ENCODE peak calls at places on chromosomes 5 and 9, in five cellular contexts. J, X, G, V and K are unnamed samples.

GRCh38 chr9:14315754-14316573 is 2.0 kb upstream of the NFIB start:
- DNase-seq in J (peak), X (no peak), G (peak), V (peak), K (no peak)

GRCh38 chr5:177133845-177134652 is 476 bp downstream of the NSD1 start:
- DNase-seq in J (peak), X (no peak), G (peak), V (peak), K (no peak)

GRCh38 chr5:76082790-76083554 is at the start of gene SV2C:
- DNase-seq in J (peak), X (no peak), G (peak), V (no peak), K (no peak)

GRCh38 chr9:7234144-7234543 is 476.4 kb downstream of the KDM4C start:
- DNase-seq in J (no peak), X (peak), G (no peak), V (peak), K (no peak)

GRCh38 chr9:38421498-38422211 is 2.6 kb downstream of the IGFBPL1 start:
- DNase-seq in J (no peak), X (no peak), G (no peak), V (no peak), K (no peak)

GRCh38 chr5:80140496-80140895 is 105.3 kb downstream of the THBS4 start:
- DNase-seq in J (no peak), X (no peak), G (no peak), V (no peak), K (no peak)

GRCh38 chr5:8934455-8934854 is 611.4 kb downstream of the SEMA5A start:
- DNase-seq in J (no peak), X (no peak), G (no peak), V (no peak), K (no peak)

GRCh38 chr9:136022731-136023400 is 61.7 kb upstream of the UBAC1 start:
- DNase-seq in J (no peak), X (no peak), G (no peak), V (no peak), K (no peak)

GRCh38 chr5:116032094-116032517 is at the start of gene ARL14EPL:
- DNase-seq in J (peak), X (peak), G (no peak), V (peak), K (no peak)

GRCh38 chr5:61114441-61114840 is 47.8 kb downstream of the SMIM15 start:
- DNase-seq in J (no peak), X (no peak), G (no peak), V (no peak), K (no peak)

GRCh38 chr5:35954175-35954574 is 15.8 kb upstream of the CAPSL start:
- DNase-seq in J (no peak), X (no peak), G (no peak), V (no peak), K (peak)

GRCh38 chr9:129561594-129562281 is 59.2 kb downstream of the C9orf50 start:
- DNase-seq in J (peak), X (no peak), G (no peak), V (no peak), K (no peak)
- TF ChIP-seq EP300 in J (no peak), X (no peak), G (no peak), V (no peak), K (no peak)

DNA sequence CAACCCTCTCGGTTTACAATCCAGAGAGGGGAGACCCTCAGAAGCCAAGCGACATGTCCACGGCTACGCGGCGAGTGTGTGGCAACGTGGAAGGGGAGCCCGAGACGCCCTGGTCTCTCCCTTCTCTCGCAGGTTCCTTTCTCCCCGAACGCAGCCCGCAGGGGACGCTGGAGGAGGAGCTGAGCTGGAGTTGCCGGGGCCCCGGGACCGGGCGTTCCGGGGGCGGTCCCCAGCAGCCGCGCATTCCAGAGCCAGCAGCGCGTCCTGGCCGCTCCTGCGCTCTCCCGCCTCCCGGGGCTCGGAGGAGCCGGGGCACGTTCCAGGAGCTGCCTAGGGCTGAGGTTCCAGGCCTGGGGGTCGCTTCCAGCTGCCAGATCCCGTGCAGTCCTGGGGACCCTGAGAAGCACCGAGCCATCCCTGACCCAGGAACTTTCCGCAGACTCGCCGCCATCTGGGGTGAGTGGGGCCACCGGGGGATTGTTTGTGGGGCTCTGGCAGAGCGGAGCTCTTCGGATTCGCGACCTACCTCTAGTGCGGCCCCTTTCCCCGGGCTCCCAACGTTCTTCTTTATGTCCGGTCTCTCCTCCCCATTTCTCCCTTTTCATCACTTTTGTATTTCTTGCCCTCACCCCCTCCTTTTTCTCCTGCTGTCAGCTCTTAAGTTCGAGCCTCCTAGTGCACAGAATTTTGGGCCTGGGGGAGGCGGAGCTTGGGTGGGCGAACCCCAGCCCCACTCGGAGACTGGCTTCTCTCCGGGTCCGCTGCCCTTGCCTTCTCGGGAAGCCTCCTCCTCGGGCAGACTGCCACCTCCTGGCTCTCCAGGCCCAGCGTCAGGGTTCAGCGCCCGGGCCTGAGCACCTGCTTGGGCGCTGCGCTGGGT is at the start of gene SMIM3:
- DNase-seq in J (peak), X (peak), G (peak), V (peak), K (peak)
- TF ChIP-seq EP300 in J (no peak), X (no peak), G (no peak), V (no peak), K (no peak)

DNA sequence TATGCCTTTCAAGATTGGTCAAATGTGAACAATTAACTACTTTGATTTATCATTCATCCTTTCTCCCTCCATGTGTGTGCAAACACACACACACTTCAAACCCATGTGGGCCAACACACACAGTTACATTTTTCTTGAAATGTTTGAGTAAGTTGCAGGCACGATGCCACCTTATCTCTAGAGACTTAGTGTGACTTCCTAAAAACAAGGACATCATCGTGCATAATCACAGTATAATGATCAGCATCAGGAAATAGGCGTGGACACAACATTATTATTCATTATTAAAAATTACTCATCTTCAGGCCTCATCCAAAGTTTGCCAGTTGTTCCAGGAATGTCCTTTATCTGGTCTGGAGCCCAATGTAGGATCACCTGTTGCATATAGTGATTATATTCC is 209.5 kb downstream of the GNA14 start:
- DNase-seq in J (no peak), X (no peak), G (no peak), V (no peak), K (no peak)
- TF ChIP-seq EP300 in J (no peak), X (no peak), G (no peak), V (no peak), K (no peak)

DNA sequence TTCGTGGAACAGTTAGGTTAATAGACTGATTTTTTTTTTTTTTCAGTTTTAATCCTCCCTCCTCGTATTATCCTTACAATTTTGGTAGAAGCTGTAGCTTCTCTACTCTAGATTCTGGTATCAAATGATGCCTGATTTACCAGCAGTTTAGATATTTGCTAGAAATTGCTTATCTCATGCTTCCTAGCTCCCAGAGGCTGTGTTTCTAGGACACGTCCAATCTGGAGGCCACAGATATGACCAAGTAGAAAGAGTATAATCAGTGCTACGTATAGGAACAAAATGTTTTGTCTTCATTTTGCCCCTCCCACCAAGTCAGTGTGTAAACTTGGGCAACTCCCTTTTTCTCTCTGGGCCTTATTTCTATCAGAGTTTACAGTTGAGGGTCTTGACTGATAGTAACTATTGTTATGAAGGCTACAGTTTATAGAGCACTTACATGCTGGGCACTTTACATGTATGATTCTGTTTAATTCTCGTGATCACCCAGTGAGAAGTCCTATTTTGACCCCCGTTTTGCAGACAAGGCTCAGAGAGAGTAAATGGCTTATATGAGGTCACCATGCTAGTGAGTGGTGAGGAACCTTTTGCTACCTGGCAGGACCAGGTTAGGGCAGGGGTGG is 7.7 kb downstream of the HDHD3 start:
- DNase-seq in J (no peak), X (no peak), G (no peak), V (no peak), K (no peak)
- TF ChIP-seq EP300 in J (no peak), X (no peak), G (no peak), V (no peak), K (no peak)

DNA sequence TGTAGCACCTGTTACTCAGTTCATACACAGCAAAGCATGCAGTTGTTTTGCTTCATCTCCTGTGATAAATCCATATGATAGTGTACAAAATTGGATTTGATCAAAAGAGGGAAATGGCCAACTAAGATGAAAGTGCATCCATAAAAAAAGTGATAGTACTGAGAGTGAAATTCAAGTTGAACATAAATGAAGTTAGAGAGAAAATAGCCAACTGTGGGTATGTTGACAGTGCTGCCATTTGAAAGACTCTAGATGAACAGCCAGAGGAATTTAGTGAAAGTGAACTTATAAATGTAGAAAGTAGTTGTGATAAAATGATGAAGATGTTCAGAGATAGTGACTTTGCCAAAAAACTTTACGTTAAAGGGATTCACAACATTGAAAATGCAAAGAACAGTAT is 119.6 kb downstream of the DMXL1 start:
- DNase-seq in J (no peak), X (no peak), G (no peak), V (no peak), K (no peak)
- TF ChIP-seq EP300 in J (no peak), X (no peak), G (no peak), V (no peak), K (no peak)

DNA sequence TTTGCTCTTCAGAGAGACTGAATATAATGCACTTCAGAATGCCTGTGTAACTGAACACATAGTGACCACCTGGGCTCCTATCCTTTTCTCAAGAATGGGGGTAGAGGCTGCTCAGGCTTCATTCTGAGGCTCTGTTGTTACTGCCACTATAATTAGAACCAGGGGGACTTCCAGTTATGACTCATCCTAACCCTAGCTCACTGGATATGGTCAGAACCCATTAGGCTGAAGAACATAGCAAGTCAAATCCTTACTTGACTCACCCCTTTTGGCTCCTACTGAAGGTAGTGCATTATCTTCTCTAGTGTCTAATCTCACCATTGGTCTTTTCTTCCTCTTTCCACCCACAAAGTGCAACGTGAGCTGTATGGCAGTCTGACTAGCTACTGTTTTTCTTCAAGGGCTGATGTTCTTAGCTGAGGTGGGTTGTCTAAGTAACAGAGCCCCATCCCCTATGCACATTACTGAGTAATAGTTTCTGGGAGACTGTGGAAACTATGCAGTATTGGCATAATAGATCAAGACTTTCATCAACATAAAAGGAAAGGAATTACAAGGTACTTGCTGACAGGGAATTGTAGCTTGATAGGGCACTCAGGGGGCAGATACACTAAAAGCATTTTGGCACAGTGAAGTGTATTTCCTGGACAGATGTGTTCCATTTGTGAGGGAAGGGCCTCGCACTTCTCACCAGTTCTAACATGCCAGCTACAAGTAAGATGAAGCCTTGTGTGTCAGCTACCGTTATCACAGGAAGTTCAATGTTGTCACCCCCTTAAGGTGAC is 431.0 kb upstream of the MEF2C start:
- DNase-seq in J (no peak), X (no peak), G (peak), V (no peak), K (no peak)
- TF ChIP-seq EP300 in J (no peak), X (no peak), G (no peak), V (no peak), K (no peak)

GRCh38 chr9:2180171-2180570 is 165.0 kb downstream of the SMARCA2 start:
- DNase-seq in J (no peak), X (no peak), G (no peak), V (no peak), K (no peak)
- TF ChIP-seq EP300 in J (no peak), X (no peak), G (no peak), V (no peak), K (no peak)

GRCh38 chr5:39100301-39100850 is 26.2 kb upstream of the RICTOR start:
- DNase-seq in J (no peak), X (no peak), G (no peak), V (no peak), K (no peak)

GRCh38 chr5:39104221-39104620 is 30.0 kb upstream of the RICTOR start:
- DNase-seq in J (no peak), X (no peak), G (no peak), V (no peak), K (no peak)

GRCh38 chr5:39100851-39101396 is 26.7 kb upstream of the RICTOR start:
- DNase-seq in J (no peak), X (peak), G (no peak), V (peak), K (no peak)

GRCh38 chr5:39099831-39100230 is 25.6 kb upstream of the RICTOR start:
- DNase-seq in J (no peak), X (no peak), G (no peak), V (no peak), K (no peak)

DNA sequence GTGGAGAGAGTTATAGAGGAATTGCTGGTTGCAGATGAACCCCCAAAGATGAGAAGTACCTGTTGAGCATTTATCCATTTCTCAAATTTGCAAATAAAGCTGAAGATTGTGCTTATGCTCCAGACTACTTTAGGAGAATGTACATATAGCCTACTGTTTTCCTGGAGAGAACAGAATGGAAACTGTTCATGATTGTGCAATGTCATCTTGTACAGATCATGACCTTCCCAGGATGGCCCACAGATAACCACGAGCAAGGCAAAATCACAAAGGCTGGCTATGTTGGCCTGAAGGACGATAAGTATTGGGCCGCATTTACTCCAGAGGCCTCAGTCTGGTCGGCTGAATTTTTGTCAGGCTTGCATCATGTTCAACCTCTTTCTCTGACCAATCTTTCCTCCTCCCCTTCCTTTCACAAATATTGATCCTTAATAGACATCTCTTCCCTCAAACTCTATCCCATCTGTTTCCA is 28.5 kb upstream of the RICTOR start:
- DNase-seq in J (no peak), X (peak), G (no peak), V (no peak), K (no peak)
- TF ChIP-seq EP300 in J (no peak), X (peak), G (no peak), V (no peak), K (no peak)

DNA sequence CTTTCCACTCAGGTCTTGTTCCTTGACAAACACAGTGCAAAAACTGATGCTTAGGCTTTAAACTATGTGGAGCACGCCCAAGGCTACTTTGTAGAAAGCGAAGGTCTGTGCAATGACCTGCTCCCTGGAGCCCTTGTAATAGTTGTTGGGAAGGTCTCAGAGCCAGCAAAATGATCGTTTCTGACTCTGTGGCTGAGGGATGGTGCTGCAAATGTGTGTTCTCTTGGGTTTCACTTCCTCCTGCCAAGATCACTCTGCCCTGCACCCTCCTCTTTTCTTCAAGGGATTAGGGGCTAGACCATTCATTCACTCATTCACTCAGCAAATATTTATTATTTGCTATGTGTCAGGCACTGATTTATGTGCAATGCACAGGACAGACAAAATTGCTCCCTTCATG is 249.7 kb upstream of the MAP3K1 start:
- DNase-seq in J (no peak), X (no peak), G (no peak), V (no peak), K (no peak)
- TF ChIP-seq EP300 in J (no peak), X (no peak), G (no peak), V (no peak), K (no peak)